ENCODE peak calls at places on chromosomes 12 and 14, in four cellular contexts. One of them, this sample, is unnamed. For H3K9me2, the result is how much of the 10 kb centered on the place peaks cover.

GRCh38 chr14:74562515-74563232 is 49.4 kb downstream of the LTBP2 start:
- DNase-seq in HCT116: no peak
- DNase-seq in GM23338: peak
- DNase-seq in GM23248: no peak
- DNase-seq in this sample: no peak

GRCh38 chr12:81627336-81628189 is 131.6 kb downstream of the PPFIA2 start:
- DNase-seq in HCT116: peak
- DNase-seq in GM23338: peak
- DNase-seq in GM23248: peak
- DNase-seq in this sample: peak

GRCh38 chr14:24335461-24336146 is 733 bp upstream of the ADCY4 start:
- DNase-seq in HCT116: no peak
- DNase-seq in GM23338: peak
- DNase-seq in GM23248: no peak
- DNase-seq in this sample: no peak

GRCh38 chr12:114392909-114393308 is 13.0 kb downstream of the TBX5 start:
- DNase-seq in HCT116: no peak
- DNase-seq in GM23338: no peak
- DNase-seq in GM23248: no peak
- DNase-seq in this sample: no peak

GRCh38 chr14:85576161-85576560 is 46.2 kb downstream of the FLRT2 start:
- DNase-seq in HCT116: no peak
- DNase-seq in GM23338: no peak
- DNase-seq in GM23248: peak
- DNase-seq in this sample: no peak

GRCh38 chr14:103857256-103857655 is 9.9 kb upstream of the PPP1R13B start:
- DNase-seq in HCT116: no peak
- DNase-seq in GM23338: no peak
- DNase-seq in GM23248: no peak
- DNase-seq in this sample: no peak

GRCh38 chr14:50773632-50774541 is 57.1 kb downstream of the NIN start:
- DNase-seq in HCT116: no peak
- DNase-seq in GM23338: peak
- DNase-seq in GM23248: peak
- DNase-seq in this sample: peak

GRCh38 chr12:92492291-92492690 is 210.5 kb upstream of the PLEKHG7 start:
- DNase-seq in HCT116: no peak
- DNase-seq in GM23338: no peak
- DNase-seq in GM23248: no peak
- DNase-seq in this sample: no peak

GRCh38 chr12:49336645-49337584 is at the start of gene C1QL4:
- DNase-seq in HCT116: peak
- DNase-seq in GM23338: peak
- DNase-seq in GM23248: peak
- DNase-seq in this sample: peak

GRCh38 chr12:45674583-45674982 is 54.9 kb upstream of the ARID2 start:
- DNase-seq in HCT116: no peak
- DNase-seq in GM23338: no peak
- DNase-seq in GM23248: peak
- DNase-seq in this sample: no peak

GRCh38 chr12:24121911-24122310 is 172.4 kb upstream of the SOX5 start:
- DNase-seq in HCT116: no peak
- DNase-seq in GM23338: no peak
- DNase-seq in GM23248: no peak
- DNase-seq in this sample: no peak

GRCh38 chr12:119593578-119594398 is at the start of gene TMEM233:
- DNase-seq in HCT116: no peak
- DNase-seq in GM23338: peak
- DNase-seq in GM23248: no peak
- DNase-seq in this sample: peak

GRCh38 chr14:96741151-96741977 is 55.8 kb upstream of the VRK1 start:
- DNase-seq in HCT116: no peak
- DNase-seq in GM23338: peak
- DNase-seq in GM23248: peak
- DNase-seq in this sample: peak

GRCh38 chr14:75234173-75234855 is 44.3 kb upstream of the FOS start:
- DNase-seq in HCT116: peak
- DNase-seq in GM23338: no peak
- DNase-seq in GM23248: peak
- DNase-seq in this sample: no peak

GRCh38 chr12:29634057-29634456 is 136.6 kb upstream of the OVCH1 start:
- DNase-seq in HCT116: no peak
- DNase-seq in GM23338: no peak
- DNase-seq in GM23248: peak
- DNase-seq in this sample: no peak

GRCh38 chr14:34090451-34090850 is 139.6 kb upstream of the EGLN3 start:
- DNase-seq in HCT116: no peak
- DNase-seq in GM23338: no peak
- DNase-seq in GM23248: no peak
- DNase-seq in this sample: no peak

GRCh38 chr12:116594325-116595038 is 35.3 kb downstream of the MAP1LC3B2 start:
- DNase-seq in HCT116: no peak
- DNase-seq in GM23338: no peak
- DNase-seq in GM23248: no peak
- DNase-seq in this sample: no peak

GRCh38 chr12:47120736-47121135 is 41.0 kb upstream of the AMIGO2 start:
- DNase-seq in HCT116: no peak
- DNase-seq in GM23338: no peak
- DNase-seq in GM23248: no peak
- DNase-seq in this sample: no peak

GRCh38 chr12:46983959-46984833 is 95.2 kb upstream of the PCED1B start:
- DNase-seq in HCT116: peak
- DNase-seq in GM23338: peak
- DNase-seq in GM23248: peak
- DNase-seq in this sample: peak

GRCh38 chr12:76249501-76249900 is 98.7 kb downstream of the BBS10 start:
- DNase-seq in HCT116: no peak
- DNase-seq in GM23338: peak
- DNase-seq in GM23248: no peak
- DNase-seq in this sample: no peak
- H3K9me2 ChIP-seq in HCT116: under half
- H3K9me2 ChIP-seq in GM23338: under half
- H3K9me2 ChIP-seq in GM23248: under half
- H3K9me2 ChIP-seq in this sample: under half

GRCh38 chr14:76267322-76268012 is 108.5 kb upstream of the ESRRB start:
- DNase-seq in HCT116: no peak
- DNase-seq in GM23338: peak
- DNase-seq in GM23248: peak
- DNase-seq in this sample: no peak
- H2AFZ ChIP-seq in HCT116: no peak
- H2AFZ ChIP-seq in GM23338: peak
- H2AFZ ChIP-seq in GM23248: peak
- H2AFZ ChIP-seq in this sample: no peak

DNA sequence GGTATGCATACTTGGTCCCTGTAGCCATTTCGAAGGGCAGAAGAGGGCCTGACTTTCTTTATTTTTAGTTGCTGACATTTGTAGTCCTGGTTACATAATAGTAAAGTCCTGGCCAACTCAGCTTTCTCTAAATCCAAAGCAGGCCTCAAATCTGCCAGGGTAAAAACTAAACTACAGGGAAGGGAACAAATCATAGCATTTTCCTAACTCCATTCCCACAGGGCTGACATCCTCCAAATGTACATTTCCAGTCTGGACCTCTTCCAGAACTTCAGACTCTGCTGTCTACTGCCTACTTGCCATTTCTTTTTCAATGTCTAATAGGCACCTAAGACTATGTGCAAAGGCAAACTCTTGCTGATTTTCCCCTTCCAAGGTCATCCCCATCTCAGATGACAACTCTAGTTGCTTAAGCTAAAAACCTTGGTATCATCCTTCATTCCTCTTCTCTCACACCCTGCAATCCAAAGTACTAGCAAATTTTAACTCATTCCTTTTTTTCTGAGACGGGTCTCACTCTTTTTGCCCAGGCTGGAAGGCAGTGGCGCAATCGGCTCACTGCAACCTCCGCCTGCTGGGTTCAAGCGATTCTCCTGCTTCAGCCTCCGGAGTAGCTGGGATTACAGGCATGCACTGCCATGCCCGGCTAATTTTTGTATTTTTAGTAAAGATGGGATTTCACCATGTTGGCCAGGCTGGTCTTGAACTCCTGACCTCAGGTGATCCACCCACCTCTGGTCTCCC is 2.0 kb downstream of the DDIT3 start:
- DNase-seq in HCT116: no peak
- DNase-seq in GM23338: no peak
- DNase-seq in GM23248: peak
- DNase-seq in this sample: no peak
- H3K4me3 ChIP-seq in HCT116: peak
- H3K4me3 ChIP-seq in GM23338: peak
- H3K4me3 ChIP-seq in GM23248: peak
- H3K4me3 ChIP-seq in this sample: peak

DNA sequence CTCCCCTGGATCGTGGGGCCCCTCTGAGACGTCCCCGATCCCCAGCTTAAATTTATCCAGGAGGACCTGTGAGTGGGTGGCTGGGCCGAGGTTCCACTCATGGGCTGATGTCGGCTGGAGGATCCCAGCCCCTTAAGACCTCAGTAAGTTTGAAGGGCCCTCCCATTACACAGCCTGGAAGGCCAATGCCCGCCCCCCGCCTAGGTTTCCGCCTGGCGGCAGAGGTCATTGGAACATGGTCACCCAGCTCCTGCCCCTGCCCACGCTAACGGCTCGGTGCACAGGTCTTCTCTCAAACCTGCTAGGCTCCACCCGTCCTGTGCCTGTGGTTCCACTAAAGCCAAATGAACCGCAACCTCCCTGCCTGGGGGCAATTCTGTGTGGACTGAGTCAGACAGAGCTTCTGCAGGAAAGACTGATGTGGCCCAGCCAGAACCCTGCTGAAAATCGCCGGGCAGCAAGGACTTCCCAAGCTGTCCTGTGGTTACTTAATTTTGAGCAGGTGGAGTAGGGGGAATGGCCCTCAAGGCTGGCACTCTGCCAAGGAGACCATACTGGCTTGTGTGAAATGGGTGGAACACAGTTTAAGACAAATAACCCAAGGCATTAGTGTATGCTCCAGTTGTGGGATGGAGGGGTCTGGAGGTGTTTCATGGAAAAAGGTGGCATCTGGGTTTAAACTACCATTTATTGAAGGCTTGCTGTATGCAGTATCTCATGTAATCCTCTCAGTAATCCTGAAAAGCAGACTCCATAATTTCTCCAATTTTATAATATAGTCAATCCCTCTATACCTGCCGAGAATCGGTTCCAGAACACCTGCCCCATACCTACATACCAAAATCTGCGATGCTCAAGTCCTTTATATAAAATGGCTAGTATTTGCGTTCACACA is 903 bp upstream of the NT5DC3 start:
- DNase-seq in HCT116: peak
- DNase-seq in GM23338: peak
- DNase-seq in GM23248: peak
- DNase-seq in this sample: no peak
- H3K9me2 ChIP-seq in HCT116: under half
- H3K9me2 ChIP-seq in GM23338: under half
- H3K9me2 ChIP-seq in GM23248: under half
- H3K9me2 ChIP-seq in this sample: under half

DNA sequence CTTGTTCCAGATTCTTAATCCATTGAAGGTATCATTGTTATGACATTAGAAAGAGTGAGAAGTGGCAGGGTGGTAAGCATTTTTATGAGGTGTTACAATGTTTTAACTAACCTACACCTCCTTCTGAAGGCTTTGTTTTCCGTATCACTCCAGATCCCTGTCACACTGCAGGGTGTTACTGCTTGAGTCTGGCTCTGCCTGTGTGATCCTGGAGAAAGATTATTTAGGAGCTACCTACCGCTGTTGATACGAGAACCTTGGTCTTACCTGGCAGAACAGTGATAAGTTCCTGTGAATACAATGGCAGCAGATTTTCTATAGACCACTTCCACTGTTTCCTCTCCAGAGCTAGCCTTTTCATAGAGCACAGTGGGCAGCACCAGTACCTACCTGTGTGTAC is 36.2 kb downstream of the GRIN2B start:
- DNase-seq in HCT116: no peak
- DNase-seq in GM23338: no peak
- DNase-seq in GM23248: no peak
- DNase-seq in this sample: peak
- H2AFZ ChIP-seq in HCT116: no peak
- H2AFZ ChIP-seq in GM23338: no peak
- H2AFZ ChIP-seq in GM23248: no peak
- H2AFZ ChIP-seq in this sample: no peak